ENCODE peak calls at places on chromosomes 16 and 17, in four cellular contexts. One of them, this sample, is unnamed.

GRCh38 chr17:17690156-17690737 is 9.0 kb downstream of the RAI1 start:
- DNase-seq in DND-41: no peak
- DNase-seq in colonic mucosa: no peak
- DNase-seq in upper lobe of right lung: no peak
- DNase-seq in this sample: no peak

GRCh38 chr17:18321309-18321708 is 6.2 kb downstream of the SMCR8 start:
- DNase-seq in DND-41: no peak
- DNase-seq in colonic mucosa: no peak
- DNase-seq in upper lobe of right lung: no peak
- DNase-seq in this sample: no peak

GRCh38 chr17:17269926-17270773 is 10.9 kb downstream of the COPS3 start:
- DNase-seq in DND-41: peak; percentile 28
- DNase-seq in colonic mucosa: no peak
- DNase-seq in upper lobe of right lung: no peak
- DNase-seq in this sample: peak; percentile 31

GRCh38 chr17:79997004-79997673 is 38.5 kb downstream of the TBC1D16 start:
- DNase-seq in DND-41: peak; percentile 96
- DNase-seq in colonic mucosa: no peak
- DNase-seq in upper lobe of right lung: no peak
- DNase-seq in this sample: no peak

GRCh38 chr16:4244254-4244812 is 2.5 kb upstream of the SRL start:
- DNase-seq in DND-41: no peak
- DNase-seq in colonic mucosa: no peak
- DNase-seq in upper lobe of right lung: no peak
- DNase-seq in this sample: no peak

GRCh38 chr16:52035406-52035805 is 511.5 kb downstream of the TOX3 start:
- DNase-seq in DND-41: no peak
- DNase-seq in colonic mucosa: no peak
- DNase-seq in upper lobe of right lung: no peak
- DNase-seq in this sample: no peak

GRCh38 chr17:50487213-50488096 is 8.8 kb downstream of the RSAD1 start:
- DNase-seq in DND-41: no peak
- DNase-seq in colonic mucosa: no peak
- DNase-seq in upper lobe of right lung: no peak
- DNase-seq in this sample: peak; percentile 39

GRCh38 chr17:17693253-17693954 is 12.1 kb downstream of the RAI1 start:
- DNase-seq in DND-41: no peak
- DNase-seq in colonic mucosa: peak; percentile 57
- DNase-seq in upper lobe of right lung: peak; percentile 88
- DNase-seq in this sample: no peak

GRCh38 chr16:2486645-2487516 is 12.0 kb downstream of the TBC1D24 start:
- DNase-seq in DND-41: no peak
- DNase-seq in colonic mucosa: peak; percentile 64
- DNase-seq in upper lobe of right lung: peak; percentile 88
- DNase-seq in this sample: peak; percentile 77

GRCh38 chr16:21260870-21261791 is 17.0 kb downstream of the CRYM start:
- DNase-seq in DND-41: no peak
- DNase-seq in colonic mucosa: peak; percentile 93
- DNase-seq in upper lobe of right lung: no peak
- DNase-seq in this sample: peak; percentile 93

GRCh38 chr17:38464723-38465419 is 36.6 kb downstream of the ARHGAP23 start:
- DNase-seq in DND-41: no peak
- DNase-seq in colonic mucosa: peak; percentile 54
- DNase-seq in upper lobe of right lung: peak; percentile 86
- DNase-seq in this sample: peak; percentile 40

GRCh38 chr17:40873801-40874200 is 6.8 kb upstream of the KRT12 start:
- DNase-seq in DND-41: no peak
- DNase-seq in colonic mucosa: no peak
- DNase-seq in upper lobe of right lung: no peak
- DNase-seq in this sample: no peak

GRCh38 chr17:70929226-70929625 is 759.9 kb downstream of the KCNJ2 start:
- DNase-seq in DND-41: no peak
- DNase-seq in colonic mucosa: no peak
- DNase-seq in upper lobe of right lung: no peak
- DNase-seq in this sample: no peak

GRCh38 chr17:67528751-67529436 is 151.8 kb downstream of the PITPNC1 start:
- DNase-seq in DND-41: no peak
- DNase-seq in colonic mucosa: peak; percentile 63
- DNase-seq in upper lobe of right lung: peak; percentile 83
- DNase-seq in this sample: peak; percentile 78

GRCh38 chr17:40813804-40814203 is 8.6 kb downstream of the KRT10 start:
- DNase-seq in DND-41: no peak
- DNase-seq in colonic mucosa: no peak
- DNase-seq in upper lobe of right lung: no peak
- DNase-seq in this sample: no peak

GRCh38 chr17:75753193-75753513 is 11.8 kb downstream of the GALK1 start:
- DNase-seq in DND-41: no peak
- DNase-seq in colonic mucosa: no peak
- DNase-seq in upper lobe of right lung: no peak
- DNase-seq in this sample: no peak

GRCh38 chr17:74369221-74369620 is 1.9 kb downstream of the GPR142 start:
- DNase-seq in DND-41: peak; percentile 56
- DNase-seq in colonic mucosa: peak; percentile 66
- DNase-seq in upper lobe of right lung: peak; percentile 80
- DNase-seq in this sample: peak; percentile 56

GRCh38 chr17:2398655-2399571 is 1.9 kb downstream of the MNT start:
- DNase-seq in DND-41: peak; percentile 80
- DNase-seq in colonic mucosa: peak; percentile 69
- DNase-seq in upper lobe of right lung: peak; percentile 88
- DNase-seq in this sample: peak; percentile 60

GRCh38 chr17:28385037-28385797 is 13.7 kb downstream of the SARM1 start:
- DNase-seq in DND-41: no peak
- DNase-seq in colonic mucosa: peak; percentile 55
- DNase-seq in upper lobe of right lung: peak; percentile 75
- DNase-seq in this sample: peak; percentile 73

GRCh38 chr16:28126684-28127620 is 63.4 kb upstream of the GSG1L start:
- DNase-seq in DND-41: no peak
- DNase-seq in colonic mucosa: no peak
- DNase-seq in upper lobe of right lung: no peak
- DNase-seq in this sample: no peak

GRCh38 chr16:526181-527014 is 1.1 kb upstream of the CAPN15 start:
- DNase-seq in DND-41: peak; percentile 45
- DNase-seq in colonic mucosa: no peak
- DNase-seq in upper lobe of right lung: peak; percentile 84
- DNase-seq in this sample: no peak

GRCh38 chr16:3909791-3910583 is 29.5 kb upstream of the CREBBP start:
- DNase-seq in DND-41: no peak
- DNase-seq in colonic mucosa: no peak
- DNase-seq in upper lobe of right lung: peak; percentile 51
- DNase-seq in this sample: no peak

GRCh38 chr16:85258616-85259015 is 146.3 kb upstream of the CIBAR2 start:
- DNase-seq in DND-41: peak; percentile 23
- DNase-seq in colonic mucosa: no peak
- DNase-seq in upper lobe of right lung: no peak
- DNase-seq in this sample: no peak

GRCh38 chr17:69702078-69702477 is 287.6 kb downstream of the MAP2K6 start:
- DNase-seq in DND-41: no peak
- DNase-seq in colonic mucosa: no peak
- DNase-seq in upper lobe of right lung: no peak
- DNase-seq in this sample: no peak

GRCh38 chr17:61475726-61476125 is 23.5 kb downstream of the TBX4 start:
- DNase-seq in DND-41: no peak
- DNase-seq in colonic mucosa: no peak
- DNase-seq in upper lobe of right lung: peak; percentile 41
- DNase-seq in this sample: peak; percentile 9

GRCh38 chr17:50945779-50946222 is 79.6 kb upstream of the TOB1 start:
- DNase-seq in DND-41: no peak
- DNase-seq in colonic mucosa: no peak
- DNase-seq in upper lobe of right lung: no peak
- DNase-seq in this sample: no peak

GRCh38 chr16:71507061-71507460 is 17.9 kb upstream of the ZNF19 start:
- DNase-seq in DND-41: no peak
- DNase-seq in colonic mucosa: no peak
- DNase-seq in upper lobe of right lung: no peak
- DNase-seq in this sample: no peak

GRCh38 chr17:82236142-82236971 is 7.5 kb downstream of the SLC16A3 start:
- DNase-seq in DND-41: peak; percentile 71
- DNase-seq in colonic mucosa: peak; percentile 78
- DNase-seq in upper lobe of right lung: peak; percentile 85
- DNase-seq in this sample: peak; percentile 79

GRCh38 chr16:55478827-55479559 is at the start of gene MMP2:
- DNase-seq in DND-41: no peak
- DNase-seq in colonic mucosa: peak; percentile 39
- DNase-seq in upper lobe of right lung: peak; percentile 74
- DNase-seq in this sample: peak; percentile 71

GRCh38 chr16:17265177-17265576 is 205.6 kb downstream of the XYLT1 start:
- DNase-seq in DND-41: no peak
- DNase-seq in colonic mucosa: no peak
- DNase-seq in upper lobe of right lung: no peak
- DNase-seq in this sample: no peak

GRCh38 chr16:15598648-15599190 is 44.2 kb downstream of the MARF1 start:
- DNase-seq in DND-41: no peak
- DNase-seq in colonic mucosa: no peak
- DNase-seq in upper lobe of right lung: no peak
- DNase-seq in this sample: no peak

GRCh38 chr17:67754001-67754400 is 36.3 kb downstream of the NOL11 start:
- DNase-seq in DND-41: no peak
- DNase-seq in colonic mucosa: no peak
- DNase-seq in upper lobe of right lung: no peak
- DNase-seq in this sample: no peak

GRCh38 chr17:34728771-34729310 is 149.5 kb downstream of the TMEM132E start:
- DNase-seq in DND-41: no peak
- DNase-seq in colonic mucosa: no peak
- DNase-seq in upper lobe of right lung: no peak
- DNase-seq in this sample: no peak

DNA sequence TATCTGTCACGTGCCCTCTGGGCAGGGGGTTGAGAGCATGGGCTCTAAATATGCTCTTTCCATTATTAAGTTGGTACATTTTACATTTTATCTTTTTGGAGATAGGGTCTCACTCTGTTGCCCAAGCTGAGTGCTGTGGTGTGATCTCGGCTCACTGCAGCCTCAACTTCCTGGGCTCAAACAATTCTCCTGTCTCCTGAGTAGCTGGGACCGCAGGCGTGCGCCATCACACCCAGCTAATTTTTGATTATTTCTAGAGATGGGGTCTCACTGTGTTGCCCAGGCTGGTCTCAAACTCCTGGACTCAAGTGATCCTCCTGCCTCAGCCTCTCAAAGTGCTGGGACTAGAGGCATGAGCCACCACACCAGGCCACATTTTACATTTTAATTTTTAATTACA is 43.9 kb upstream of the KDM6B start:
- DNase-seq in DND-41: no peak
- DNase-seq in colonic mucosa: no peak
- DNase-seq in upper lobe of right lung: no peak
- DNase-seq in this sample: no peak
- H3K4me1 ChIP-seq in DND-41: no peaks in the 10 kb centered on the region
- H3K4me1 ChIP-seq in colonic mucosa: no peaks in the 10 kb centered on the region
- H3K4me1 ChIP-seq in upper lobe of right lung: no peaks in the 10 kb centered on the region
- H3K4me1 ChIP-seq in this sample: no peaks in the 10 kb centered on the region

GRCh38 chr16:11554054-11554453 is 32.7 kb downstream of the LITAF start:
- DNase-seq in DND-41: no peak
- DNase-seq in colonic mucosa: no peak
- DNase-seq in upper lobe of right lung: no peak
- DNase-seq in this sample: no peak
- H3K4me1 ChIP-seq in DND-41: no peaks in the 10 kb centered on the region
- H3K4me1 ChIP-seq in colonic mucosa: no peaks in the 10 kb centered on the region
- H3K4me1 ChIP-seq in upper lobe of right lung: peaks cover 40% of the 10 kb centered on the region
- H3K4me1 ChIP-seq in this sample: peaks cover 12% of the 10 kb centered on the region

GRCh38 chr17:77429985-77430752 is 289.4 kb downstream of the SEC14L1 start:
- DNase-seq in DND-41: peak; percentile 90
- DNase-seq in colonic mucosa: peak; percentile 91
- DNase-seq in upper lobe of right lung: peak; percentile 91
- DNase-seq in this sample: peak; percentile 90
- H3K4me1 ChIP-seq in DND-41: peaks cover 80% of the 10 kb centered on the region
- H3K4me1 ChIP-seq in colonic mucosa: peaks cover 37% of the 10 kb centered on the region
- H3K4me1 ChIP-seq in upper lobe of right lung: peaks cover 82% of the 10 kb centered on the region
- H3K4me1 ChIP-seq in this sample: peaks cover 61% of the 10 kb centered on the region

DNA sequence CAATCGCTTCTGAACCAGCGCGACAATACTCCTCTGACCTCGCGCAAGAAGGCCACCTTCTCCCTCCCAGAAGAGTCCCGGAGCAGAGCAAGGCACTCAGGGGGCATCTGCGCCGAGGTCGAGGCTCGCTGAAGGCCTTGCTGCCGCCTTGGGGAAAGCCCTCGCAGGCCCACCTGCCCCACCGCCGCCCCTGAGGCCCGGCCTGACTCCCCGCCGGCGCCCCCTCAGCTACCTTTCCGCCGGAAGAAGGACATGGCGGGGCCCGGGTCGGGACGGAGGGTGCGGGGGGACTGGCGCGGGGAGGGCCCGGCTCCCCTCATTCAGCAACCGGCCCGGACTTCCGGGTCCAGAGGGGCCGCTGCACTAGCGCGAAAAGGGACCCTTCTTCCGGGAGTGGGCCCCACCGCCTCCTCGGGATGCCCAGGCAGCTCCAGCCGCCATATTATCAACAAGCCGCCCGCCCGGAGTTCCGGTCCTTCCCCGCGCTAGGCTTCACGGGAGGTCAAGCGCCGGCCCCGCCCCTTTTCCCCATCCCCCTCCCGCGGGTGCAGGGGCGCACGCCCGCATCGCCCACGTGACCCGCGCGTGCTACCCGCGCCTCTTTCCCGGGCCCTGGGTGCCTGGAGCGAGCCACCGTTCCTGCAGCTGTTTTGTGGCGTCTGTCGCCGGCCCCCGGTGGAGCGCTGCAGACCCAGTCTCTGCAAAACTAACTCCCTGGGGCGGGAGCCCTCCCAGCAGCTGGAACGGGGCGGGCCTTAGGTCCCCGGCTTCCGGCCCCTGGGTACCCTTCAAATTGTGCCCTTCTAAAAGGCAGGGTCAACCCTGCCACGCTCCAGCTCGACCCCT is at the start of gene AKAP10:
- DNase-seq in DND-41: peak; percentile 95
- DNase-seq in colonic mucosa: peak; percentile 97
- DNase-seq in upper lobe of right lung: peak; percentile 98
- DNase-seq in this sample: peak; percentile 97
- H3K4me1 ChIP-seq in DND-41: peaks cover 37% of the 10 kb centered on the region
- H3K4me1 ChIP-seq in colonic mucosa: peaks cover 4% of the 10 kb centered on the region
- H3K4me1 ChIP-seq in upper lobe of right lung: peaks cover 39% of the 10 kb centered on the region
- H3K4me1 ChIP-seq in this sample: peaks cover 15% of the 10 kb centered on the region

This sample was measured in mucosa of descending colon.